ENCODE peak calls at places on chromosomes 6 and 20, in eight cellular contexts. W is sigmoid colon, L is H9, G is dorsolateral prefrontal cortex, S is PC-9, R is mesendoderm, T is trophoblast cell, C is Panc1. B is an unnamed sample.

GRCh38 chr20:12110711-12111110 is 193.0 kb downstream of the BTBD3 start:
- DNase-seq in W (no peak), L (no peak), G (no peak), S (no peak), R (no peak), T (no peak), C (no peak), B (no peak)

GRCh38 chr20:17928211-17928611 is 40.4 kb downstream of the SNX5 start:
- DNase-seq in W (no peak), L (no peak), G (no peak), S (peak; percentile 18), R (no peak), T (peak; percentile 95), C (no peak), B (no peak)

GRCh38 chr20:45886590-45887345 is 654 bp downstream of the SPATA25 start:
- DNase-seq in W (no peak), L (no peak), G (no peak), S (no peak), R (no peak), T (no peak), C (no peak), B (no peak)

GRCh38 chr6:28587746-28588075 is 62.0 kb downstream of the GPX5 start:
- DNase-seq in W (no peak), L (no peak), G (no peak), S (no peak), R (no peak), T (peak; percentile 36), C (no peak), B (no peak)

GRCh38 chr6:143053856-143054255 is 6.8 kb upstream of the AIG1 start:
- DNase-seq in W (no peak), L (no peak), G (no peak), S (no peak), R (no peak), T (no peak), C (no peak), B (no peak)

GRCh38 chr6:53641348-53641747 is 24.2 kb downstream of the KLHL31 start:
- DNase-seq in W (no peak), L (no peak), G (no peak), S (no peak), R (no peak), T (no peak), C (no peak), B (no peak)

GRCh38 chr6:4460595-4461475 is 315.4 kb upstream of the CDYL start:
- DNase-seq in W (peak; percentile 96), L (no peak), G (peak; percentile 46), S (no peak), R (no peak), T (no peak), C (no peak), B (peak; percentile 77)

GRCh38 chr20:52805892-52806291 is 166.3 kb upstream of the TSHZ2 start:
- DNase-seq in W (no peak), L (no peak), G (no peak), S (no peak), R (no peak), T (no peak), C (no peak), B (no peak)

GRCh38 chr6:26197736-26198625 is 110.8 kb downstream of the HFE start:
- DNase-seq in W (peak; percentile 77), L (peak; percentile 56), G (no peak), S (peak; percentile 26), R (peak; percentile 75), T (peak; percentile 38), C (no peak), B (no peak)

GRCh38 chr6:147141690-147142308 is 62.4 kb upstream of the STXBP5 start:
- DNase-seq in W (no peak), L (no peak), G (no peak), S (no peak), R (peak; percentile 24), T (no peak), C (no peak), B (no peak)

GRCh38 chr6:168155193-168155592 is 76.2 kb upstream of the FRMD1 start:
- DNase-seq in W (peak; percentile 46), L (no peak), G (no peak), S (no peak), R (no peak), T (no peak), C (no peak), B (no peak)

GRCh38 chr6:135506270-135506997 is 8.9 kb upstream of the AHI1 start:
- DNase-seq in W (no peak), L (no peak), G (no peak), S (peak; percentile 3), R (peak; percentile 50), T (peak; percentile 79), C (no peak), B (no peak)

GRCh38 chr6:28580484-28580883 is 54.8 kb downstream of the GPX5 start:
- DNase-seq in W (no peak), L (no peak), G (no peak), S (no peak), R (no peak), T (no peak), C (no peak), B (no peak)

GRCh38 chr20:57030611-57031600 is 235.5 kb downstream of the BMP7 start:
- DNase-seq in W (no peak), L (no peak), G (no peak), S (peak; percentile 62), R (no peak), T (peak; percentile 29), C (no peak), B (no peak)

GRCh38 chr20:3218307-3218988 is 9.2 kb downstream of the ITPA start:
- DNase-seq in W (no peak), L (peak; percentile 88), G (peak; percentile 44), S (peak; percentile 75), R (peak; percentile 75), T (peak; percentile 78), C (no peak), B (peak; percentile 45)

GRCh38 chr6:108836061-108836460 is 12.2 kb upstream of the ARMC2 start:
- DNase-seq in W (no peak), L (no peak), G (no peak), S (no peak), R (no peak), T (no peak), C (no peak), B (no peak)

GRCh38 chr6:84728602-84729001 is 35.8 kb downstream of the TBX18 start:
- DNase-seq in W (no peak), L (no peak), G (no peak), S (no peak), R (peak; percentile 55), T (peak; percentile 35), C (peak; percentile 2), B (no peak)

GRCh38 chr6:2259574-2259973 is 14.2 kb upstream of the GMDS start:
- DNase-seq in W (no peak), L (no peak), G (no peak), S (no peak), R (no peak), T (no peak), C (no peak), B (no peak)
- H3K27me3 ChIP-seq in W (no peaks in the 10 kb centered on the region), L (no peaks in the 10 kb centered on the region), G (no peaks in the 10 kb centered on the region), S (no peaks in the 10 kb centered on the region), R (no peaks in the 10 kb centered on the region), T (no peaks in the 10 kb centered on the region), C (no peaks in the 10 kb centered on the region), B (no peaks in the 10 kb centered on the region)

GRCh38 chr6:33823806-33824205 is 20.0 kb upstream of the MLN start:
- DNase-seq in W (no peak), L (no peak), G (no peak), S (no peak), R (no peak), T (no peak), C (no peak), B (no peak)
- H3K27me3 ChIP-seq in W (no peaks in the 10 kb centered on the region), L (no peaks in the 10 kb centered on the region), G (no peaks in the 10 kb centered on the region), S (peaks cover 9% of the 10 kb centered on the region), R (no peaks in the 10 kb centered on the region), T (no peaks in the 10 kb centered on the region), C (no peaks in the 10 kb centered on the region), B (no peaks in the 10 kb centered on the region)

GRCh38 chr20:61788343-61788742 is 277.3 kb downstream of the TAF4 start:
- DNase-seq in W (no peak), L (no peak), G (no peak), S (no peak), R (no peak), T (no peak), C (no peak), B (no peak)
- H3K27me3 ChIP-seq in W (no peaks in the 10 kb centered on the region), L (peaks cover 4% of the 10 kb centered on the region), G (no peaks in the 10 kb centered on the region), S (peaks cover 79% of the 10 kb centered on the region), R (no peaks in the 10 kb centered on the region), T (no peaks in the 10 kb centered on the region), C (no peaks in the 10 kb centered on the region), B (no peaks in the 10 kb centered on the region)

GRCh38 chr6:129670634-129671033 is 39.3 kb downstream of the ARHGAP18 start:
- DNase-seq in W (no peak), L (no peak), G (no peak), S (no peak), R (no peak), T (no peak), C (no peak), B (no peak)

GRCh38 chr6:129665555-129665954 is 44.4 kb downstream of the ARHGAP18 start:
- DNase-seq in W (no peak), L (no peak), G (no peak), S (no peak), R (no peak), T (no peak), C (no peak), B (no peak)

GRCh38 chr6:129667034-129667433 is 42.9 kb downstream of the ARHGAP18 start:
- DNase-seq in W (no peak), L (no peak), G (no peak), S (no peak), R (no peak), T (no peak), C (no peak), B (no peak)

GRCh38 chr6:129671442-129672344 is 38.3 kb downstream of the ARHGAP18 start:
- DNase-seq in W (no peak), L (no peak), G (no peak), S (no peak), R (peak; percentile 65), T (peak; percentile 42), C (no peak), B (no peak)

GRCh38 chr6:129667621-129668020 is 42.4 kb downstream of the ARHGAP18 start:
- DNase-seq in W (no peak), L (no peak), G (no peak), S (peak; percentile 61), R (no peak), T (no peak), C (no peak), B (no peak)
- H3K27me3 ChIP-seq in W (no peaks in the 10 kb centered on the region), L (no peaks in the 10 kb centered on the region), G (no peaks in the 10 kb centered on the region), S (no peaks in the 10 kb centered on the region), R (no peaks in the 10 kb centered on the region), T (no peaks in the 10 kb centered on the region), C (no peaks in the 10 kb centered on the region), B (no peaks in the 10 kb centered on the region)

B was measured in gastrocnemius medialis.